ENCODE peak calls at places on chromosome 6, in four cellular contexts. A, X, J and Y are unnamed samples.

GRCh38 chr6:51025082-51025777 is 206.6 kb downstream of the TFAP2B start:
- DNase-seq in A (peak; percentile 7), X (no peak), J (peak; percentile 18), Y (peak; percentile 11)

GRCh38 chr6:105179244-105180065 is at the start of gene POPDC3:
- DNase-seq in A (peak; percentile 53), X (no peak), J (no peak), Y (no peak)

GRCh38 chr6:111260570-111261298 is 173.4 kb downstream of the SLC16A10 start:
- DNase-seq in A (peak; percentile 53), X (no peak), J (no peak), Y (no peak)

GRCh38 chr6:15392182-15392581 is 146.3 kb downstream of the JARID2 start:
- DNase-seq in A (no peak), X (no peak), J (no peak), Y (no peak)

GRCh38 chr6:142942805-142943227 is 2.2 kb downstream of the HIVEP2 start:
- DNase-seq in A (peak; percentile 54), X (no peak), J (no peak), Y (no peak)

GRCh38 chr6:139553916-139554315 is 179.5 kb upstream of the CITED2 start:
- DNase-seq in A (no peak), X (no peak), J (no peak), Y (no peak)

GRCh38 chr6:133551847-133552331 is 310.7 kb downstream of the EYA4 start:
- DNase-seq in A (peak; percentile 100), X (no peak), J (peak; percentile 100), Y (peak; percentile 92)

GRCh38 chr6:19905584-19905983 is 68.4 kb downstream of the ID4 start:
- DNase-seq in A (no peak), X (no peak), J (no peak), Y (no peak)

GRCh38 chr6:25419879-25420278 is 140.7 kb downstream of the CARMIL1 start:
- DNase-seq in A (no peak), X (no peak), J (no peak), Y (no peak)

GRCh38 chr6:16897669-16898068 is 136.4 kb upstream of the ATXN1 start:
- DNase-seq in A (no peak), X (no peak), J (no peak), Y (no peak)

GRCh38 chr6:37653933-37654565 is 43.6 kb downstream of the MDGA1 start:
- DNase-seq in A (peak; percentile 34), X (peak; percentile 47), J (no peak), Y (no peak)

GRCh38 chr6:1004885-1005635 is 306.8 kb upstream of the FOXQ1 start:
- DNase-seq in A (no peak), X (no peak), J (no peak), Y (no peak)

GRCh38 chr6:33886673-33887144 is 82.9 kb upstream of the MLN start:
- DNase-seq in A (peak; percentile 41), X (no peak), J (peak; percentile 72), Y (peak; percentile 89)